ENCODE peak calls at places on chromosomes 12 and 14, in nine cellular contexts. B is right lobe of liver, U is breast epithelium, P is IMR-90, Y is esophagus squamous epithelium, V is tibial nerve, R is body of pancreas, W is HCT116, Z is upper lobe of left lung. C is an unnamed sample. For H3K36me3, the result is how much of the 10 kb centered on the place peaks cover.

GRCh38 chr12:54584128-54584527 is 4.3 kb downstream of the PPP1R1A start:
- DNase-seq in U (no peak), W (no peak), Z (peak), B (no peak), Y (no peak), V (no peak), P (no peak), R (no peak), C (no peak)

GRCh38 chr12:39990122-39991101 is 115.5 kb downstream of the SLC2A13 start:
- DNase-seq in U (peak), R (peak), P (peak), Y (no peak), W (peak), Z (no peak), B (peak), V (peak), C (no peak)

GRCh38 chr12:47863467-47863866 is 41.3 kb downstream of the VDR start:
- DNase-seq in B (no peak), R (no peak), Z (no peak), Y (no peak), P (no peak), W (no peak), V (no peak), U (no peak), C (no peak)

GRCh38 chr12:32494676-32495075 is 95.3 kb downstream of the FGD4 start:
- DNase-seq in Y (no peak), V (no peak), U (no peak), R (no peak), B (no peak), P (no peak), W (no peak), Z (no peak), C (no peak)

GRCh38 chr14:73887116-73887490 is 444 bp downstream of the ZNF410 start:
- DNase-seq in Z (no peak), V (no peak), W (no peak), B (no peak), Y (no peak), P (peak), R (no peak), U (no peak), C (no peak)

GRCh38 chr12:122225683-122226365 is at the start of gene DIABLO:
- DNase-seq in W (peak), V (peak), Y (peak), R (peak), B (peak), P (peak), Z (peak), U (peak), C (peak)

GRCh38 chr12:105322070-105322469 is 8.4 kb upstream of the C12orf75 start:
- DNase-seq in W (no peak), V (no peak), R (no peak), Y (no peak), U (no peak), P (peak), B (no peak), Z (no peak), C (no peak)

GRCh38 chr12:12704593-12705230 is 8.7 kb upstream of the GPR19 start:
- DNase-seq in U (no peak), Z (no peak), W (peak), P (peak), V (peak), B (no peak), R (peak), Y (no peak), C (no peak)

GRCh38 chr14:31947076-31947475 is 130.0 kb upstream of the ARHGAP5 start:
- DNase-seq in R (no peak), B (no peak), P (no peak), Y (no peak), U (no peak), W (no peak), V (no peak), Z (no peak), C (no peak)

GRCh38 chr14:89429206-89430091 is 12.4 kb upstream of the FOXN3 start:
- DNase-seq in P (peak), R (no peak), Y (no peak), B (no peak), V (no peak), Z (no peak), U (no peak), W (no peak), C (no peak)

GRCh38 chr12:32106153-32106516 is 512 bp upstream of the BICD1 start:
- DNase-seq in R (no peak), W (no peak), U (no peak), Z (no peak), P (no peak), Y (no peak), V (no peak), B (no peak), C (no peak)

GRCh38 chr14:65357091-65357490 is 55.4 kb upstream of the FUT8 start:
- DNase-seq in W (no peak), U (no peak), B (no peak), Z (no peak), P (no peak), V (no peak), R (no peak), Y (no peak), C (no peak)

GRCh38 chr12:49633703-49634311 is 10.4 kb downstream of the PRPF40B start:
- DNase-seq in Z (no peak), Y (no peak), U (no peak), B (no peak), W (no peak), P (no peak), R (no peak), V (no peak), C (no peak)

GRCh38 chr14:21382886-21383847 is 652 bp downstream of the SUPT16H start:
- DNase-seq in U (no peak), P (peak), R (peak), Z (no peak), V (peak), Y (peak), W (no peak), B (peak), C (no peak)

GRCh38 chr12:101748907-101749306 is 9.6 kb upstream of the SYCP3 start:
- DNase-seq in B (no peak), Z (no peak), R (no peak), Y (no peak), P (no peak), U (no peak), W (no peak), V (no peak), C (no peak)

GRCh38 chr14:83969998-83970397 is 1559.9 kb upstream of the FLRT2 start:
- DNase-seq in U (no peak), Y (no peak), R (no peak), B (no peak), P (no peak), Z (no peak), V (no peak), W (no peak), C (no peak)

GRCh38 chr12:27800819-27801218 is 20.8 kb upstream of the MANSC4 start:
- DNase-seq in P (no peak), B (no peak), V (no peak), U (no peak), R (no peak), Z (no peak), W (no peak), Y (no peak), C (no peak)

GRCh38 chr14:54338696-54339317 is 58.0 kb upstream of the CDKN3 start:
- DNase-seq in U (no peak), V (no peak), B (no peak), W (peak), R (no peak), Z (no peak), Y (no peak), P (peak), C (no peak)

GRCh38 chr14:92565040-92565717 is 51.6 kb downstream of the RIN3 start:
- DNase-seq in R (no peak), B (no peak), W (no peak), V (no peak), Y (no peak), U (no peak), Z (no peak), P (no peak), C (no peak)

GRCh38 chr12:120977531-120978295 is 630 bp upstream of the HNF1A start:
- DNase-seq in Z (no peak), R (no peak), W (no peak), P (no peak), U (no peak), V (no peak), B (no peak), Y (no peak), C (no peak)

GRCh38 chr12:113724703-113725556 is 241.2 kb downstream of the RBM19 start:
- DNase-seq in Z (no peak), V (no peak), B (no peak), U (no peak), Y (no peak), W (no peak), R (no peak), P (no peak), C (no peak)

GRCh38 chr14:68695326-68695768 is 97.5 kb downstream of the ZFP36L1 start:
- DNase-seq in U (no peak), Y (no peak), R (no peak), W (peak), Z (no peak), B (no peak), P (peak), V (peak), C (no peak)

GRCh38 chr12:27549801-27550652 is 26.0 kb downstream of the PPFIBP1 start:
- DNase-seq in V (peak), P (peak), W (peak), Y (no peak), Z (no peak), B (peak), U (peak), R (peak), C (peak)

GRCh38 chr12:108298761-108299275 is 40.3 kb downstream of the CMKLR1 start:
- DNase-seq in U (no peak), V (no peak), P (no peak), Z (no peak), B (no peak), Y (no peak), W (no peak), R (no peak), C (no peak)

GRCh38 chr12:124816295-124816854 is 47.3 kb downstream of the SCARB1 start:
- DNase-seq in V (no peak), R (no peak), Z (no peak), B (no peak), Y (no peak), U (no peak), P (no peak), W (no peak), C (no peak)
- H3K36me3 ChIP-seq in V (under half), R (under half), Z (under half), B (under half), Y (under half), U (under half), P (under half), W (under half), C (under half)

GRCh38 chr12:89349814-89350213 is 2.5 kb downstream of the DUSP6 start:
- DNase-seq in W (no peak), R (no peak), U (no peak), V (peak), Z (no peak), Y (no peak), P (peak), B (no peak), C (no peak)
- TF ChIP-seq POLR2A in W (no peak), R (peak), U (peak), V (peak), Z (no peak), Y (peak), P (no peak), B (peak), C (no peak)

GRCh38 chr14:51981218-51981854 is 8.0 kb upstream of the RTRAF start:
- DNase-seq in R (no peak), Z (no peak), P (no peak), Y (no peak), W (no peak), B (no peak), V (no peak), U (no peak), C (no peak)
- H3K36me3 ChIP-seq in R (under half), Z (under half), P (under half), Y (under half), W (under half), B (under half), V (under half), U (under half), C (under half)

GRCh38 chr12:91442535-91442934 is 259.9 kb upstream of the DCN start:
- DNase-seq in Y (no peak), P (no peak), V (no peak), U (no peak), R (no peak), Z (no peak), B (no peak), W (no peak), C (no peak)
- TF ChIP-seq POLR2A in Y (no peak), P (no peak), V (no peak), U (no peak), R (no peak), Z (no peak), B (no peak), W (no peak), C (no peak)

DNA sequence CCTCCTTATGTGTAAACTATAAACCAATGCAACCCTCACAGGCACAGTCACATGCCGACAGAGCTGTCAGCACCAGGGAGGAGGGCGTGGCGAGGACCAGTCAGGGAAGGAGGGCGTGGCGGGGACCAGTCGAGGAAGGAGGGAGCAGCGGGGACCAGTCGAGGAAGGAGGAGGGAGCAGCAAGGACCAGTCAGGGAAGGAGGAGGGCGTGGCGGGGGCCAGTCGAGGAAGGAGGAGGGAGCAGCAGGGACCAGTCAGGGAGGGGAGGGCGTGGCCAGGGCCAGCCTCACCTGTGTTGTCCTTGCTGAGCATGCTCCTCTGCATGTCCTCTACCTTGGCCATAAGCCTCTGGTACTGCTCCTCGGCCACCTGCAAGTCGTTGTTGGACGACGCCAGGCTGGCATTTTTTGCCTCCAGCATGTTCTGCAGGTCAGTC is 24.2 kb downstream of the GOLGA3 start:
- DNase-seq in W (no peak), V (no peak), P (no peak), U (no peak), R (no peak), Z (no peak), B (no peak), Y (no peak), C (no peak)
- H3K36me3 ChIP-seq in W (under half), V (under half), P (half or more), U (under half), R (half or more), Z (half or more), B (under half), Y (half or more), C (half or more)

DNA sequence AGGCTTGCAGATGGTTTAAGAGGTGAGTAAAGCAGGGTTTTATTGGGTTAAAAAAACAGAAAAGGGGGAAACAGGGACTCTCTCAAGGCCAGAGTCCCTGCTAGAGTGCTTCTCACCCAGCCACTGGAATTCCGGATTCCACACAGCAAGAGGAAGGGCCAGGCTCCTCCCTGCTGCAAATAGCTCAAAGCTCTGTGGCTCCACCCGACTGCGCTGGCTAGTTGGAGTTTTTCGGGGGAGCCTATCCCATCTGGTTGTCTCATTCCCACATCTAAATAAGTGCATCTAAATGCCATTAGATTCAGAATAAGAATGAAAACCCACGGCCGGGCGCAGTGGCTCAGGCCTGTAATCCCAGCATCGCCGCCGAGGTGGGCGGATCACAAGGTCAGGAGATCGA is 791.5 kb downstream of the SLC16A7 start:
- DNase-seq in U (no peak), W (no peak), R (no peak), V (no peak), Z (peak), Y (no peak), B (no peak), P (no peak), C (no peak)
- TF ChIP-seq POLR2A in U (no peak), W (no peak), R (no peak), V (no peak), Z (no peak), Y (no peak), B (no peak), P (no peak), C (no peak)

DNA sequence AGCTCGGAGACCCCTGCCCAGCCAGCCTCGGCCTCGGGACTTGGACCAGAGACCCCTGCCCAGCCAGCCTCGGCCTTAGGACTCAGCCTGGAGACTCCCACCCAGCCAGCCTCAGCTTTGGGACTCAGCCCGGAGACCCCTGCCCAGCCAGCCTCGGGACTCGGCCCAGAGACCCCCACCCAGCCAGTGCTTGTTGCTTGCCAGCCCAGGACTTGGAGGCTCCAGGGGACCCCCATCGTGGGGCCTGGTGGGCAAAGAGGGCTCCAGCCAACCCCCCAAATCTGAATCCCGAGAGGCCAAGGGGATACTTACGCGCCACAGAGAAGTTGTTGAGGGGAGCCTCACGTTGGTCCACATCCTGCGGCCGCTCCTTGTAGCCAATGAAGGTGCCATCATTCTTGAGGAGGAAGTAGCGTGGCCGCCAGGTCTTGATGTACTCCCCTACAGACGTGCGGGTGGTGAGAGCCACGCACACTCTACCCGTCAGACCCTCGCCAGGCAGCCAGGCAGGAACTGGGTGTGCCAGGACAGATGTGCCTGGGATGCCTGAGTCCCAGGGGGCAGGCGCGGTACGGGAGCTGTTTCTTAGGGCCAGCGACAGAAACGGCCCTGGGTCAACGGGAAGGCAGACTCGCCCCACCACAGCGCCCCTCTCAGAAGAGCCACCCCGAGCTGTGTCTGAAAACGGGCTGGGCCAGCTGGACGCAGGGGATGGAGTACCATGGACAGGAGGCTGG is 15.6 kb downstream of the AKT1 start:
- DNase-seq in V (no peak), P (no peak), B (no peak), Y (no peak), W (no peak), R (no peak), U (no peak), Z (peak), C (no peak)
- H3K36me3 ChIP-seq in V (under half), P (under half), B (under half), Y (under half), W (under half), R (under half), U (under half), Z (half or more), C (under half)